ENCODE peak calls at places on chromosome 10, in seven cellular contexts. E is Calu3; Q is Jurkat, Clone E6-1; H is activated CD4-positive, alpha-beta T cell treated with anti-CD3 and anti-CD28 coated beads for 24 hours; X is activated T-cell treated with anti-CD3 and anti-CD28 coated beads for 1 hour; D is stimulated activated CD8-positive, alpha-beta memory T cell treated with anti-CD3 and anti-CD28 coated beads, Interleukin-12 subunit alpha, Interleukin-12 subunit beta, amount 100 ng/mL, for 4 hours; A is ovary. I is an unnamed sample.

GRCh38 chr10:119341236-119342016 is 134.1 kb downstream of the GRK5 start:
- DNase-seq in E (peak; percentile 18), Q (no peak), H (peak; percentile 21), X (peak; percentile 21), D (peak; percentile 15), A (peak; percentile 59), I (peak; percentile 63)

GRCh38 chr10:88082806-88083596 is 219.6 kb downstream of the PTEN start:
- DNase-seq in E (no peak), Q (no peak), H (no peak), X (no peak), D (no peak), A (no peak), I (no peak)

GRCh38 chr10:93072225-93072712 is 1.4 kb upstream of the CYP26A1 start:
- DNase-seq in E (peak; percentile 30), Q (no peak), H (no peak), X (no peak), D (no peak), A (no peak), I (no peak)

GRCh38 chr10:116038259-116038658 is 234.7 kb downstream of the GFRA1 start:
- DNase-seq in E (no peak), Q (no peak), H (no peak), X (no peak), D (no peak), A (no peak), I (no peak)

GRCh38 chr10:43233601-43234430 is 33.0 kb downstream of the RASGEF1A start:
- DNase-seq in E (no peak), Q (no peak), H (no peak), X (no peak), D (no peak), A (no peak), I (peak; percentile 14)

GRCh38 chr10:47137311-47137851 is 162.6 kb upstream of the GDF10 start:
- DNase-seq in E (peak; percentile 57), Q (no peak), H (no peak), X (no peak), D (no peak), A (no peak), I (no peak)

GRCh38 chr10:49200859-49201258 is 12.7 kb upstream of the TMEM273 start:
- DNase-seq in E (no peak), Q (no peak), H (no peak), X (no peak), D (no peak), A (no peak), I (no peak)

GRCh38 chr10:33247221-33247907 is 87.1 kb downstream of the NRP1 start:
- DNase-seq in E (no peak), Q (no peak), H (no peak), X (no peak), D (no peak), A (no peak), I (no peak)

GRCh38 chr10:821322-821721 is 110.2 kb downstream of the LARP4B start:
- DNase-seq in E (no peak), Q (no peak), H (no peak), X (no peak), D (no peak), A (no peak), I (no peak)

GRCh38 chr10:125162181-125162906 is 2.0 kb upstream of the CTBP2 start:
- DNase-seq in E (no peak), Q (no peak), H (no peak), X (no peak), D (no peak), A (peak; percentile 47), I (no peak)

GRCh38 chr10:110777661-110778060 is 94.1 kb upstream of the PDCD4 start:
- DNase-seq in E (no peak), Q (no peak), H (no peak), X (no peak), D (no peak), A (no peak), I (no peak)

GRCh38 chr10:95536017-95536416 is 25.2 kb downstream of the SORBS1 start:
- DNase-seq in E (no peak), Q (no peak), H (no peak), X (no peak), D (no peak), A (no peak), I (no peak)

GRCh38 chr10:130869179-130869841 is 442.2 kb downstream of the TCERG1L start:
- DNase-seq in E (no peak), Q (no peak), H (no peak), X (no peak), D (no peak), A (no peak), I (no peak)

GRCh38 chr10:74855027-74855426 is 28.6 kb downstream of the KAT6B start:
- DNase-seq in E (no peak), Q (no peak), H (no peak), X (no peak), D (no peak), A (no peak), I (peak; percentile 52)

GRCh38 chr10:44911081-44911540 is at the start of gene TMEM72:
- DNase-seq in E (peak; percentile 79), Q (no peak), H (no peak), X (no peak), D (no peak), A (peak; percentile 42), I (peak; percentile 61)

GRCh38 chr10:30172096-30172495 is 112.7 kb upstream of the JCAD start:
- DNase-seq in E (no peak), Q (no peak), H (no peak), X (no peak), D (no peak), A (no peak), I (no peak)

I was measured in left ventricle myocardium superior.